ENCODE peak calls at places on chromosomes 1 and 21, in five cellular contexts. E is A549, L is GM23338, A is SK-N-SH, H is GM12878. X is an unnamed sample.

GRCh38 chr1:87916965-87917364 is 588.3 kb downstream of the LMO4 start:
- DNase-seq in E (no peak), L (no peak), A (no peak), H (no peak), X (no peak)

GRCh38 chr1:1955651-1956094 is 36.6 kb upstream of the TMEM52 start:
- DNase-seq in E (no peak), L (no peak), A (no peak), H (no peak), X (no peak)

GRCh38 chr1:95407864-95408291 is 173.9 kb downstream of the RWDD3 start:
- DNase-seq in E (no peak), L (peak), A (no peak), H (no peak), X (no peak)

GRCh38 chr1:44543064-44543815 is 131.0 kb downstream of the TMEM53 start:
- DNase-seq in E (no peak), L (peak), A (peak), H (no peak), X (peak)

GRCh38 chr21:35933466-35933865 is 126.9 kb downstream of the SETD4 start:
- DNase-seq in E (peak), L (peak), A (no peak), H (no peak), X (peak)

GRCh38 chr1:161481624-161482392 is 23.4 kb upstream of the FCGR2A start:
- DNase-seq in E (no peak), L (no peak), A (no peak), H (no peak), X (no peak)

GRCh38 chr1:68375919-68376318 is 73.8 kb downstream of the RPE65 start:
- DNase-seq in E (no peak), L (no peak), A (no peak), H (no peak), X (no peak)

GRCh38 chr1:198656500-198656932 is 17.7 kb downstream of the PTPRC start:
- DNase-seq in E (no peak), L (peak), A (no peak), H (no peak), X (peak)

GRCh38 chr1:8510041-8510823 is 192.3 kb downstream of the SLC45A1 start:
- DNase-seq in E (no peak), L (no peak), A (no peak), H (no peak), X (no peak)

GRCh38 chr1:67746299-67746698 is 61.3 kb downstream of the GADD45A start:
- DNase-seq in E (no peak), L (peak), A (no peak), H (no peak), X (no peak)

GRCh38 chr1:243261389-243261788 is 5.5 kb downstream of the SDCCAG8 start:
- DNase-seq in E (no peak), L (no peak), A (no peak), H (no peak), X (no peak)

GRCh38 chr1:92118826-92119225 is 38.7 kb downstream of the BTBD8 start:
- DNase-seq in E (no peak), L (no peak), A (no peak), H (no peak), X (no peak)

GRCh38 chr1:152190589-152190988 is 31.6 kb upstream of the RPTN start:
- DNase-seq in E (peak), L (no peak), A (no peak), H (no peak), X (no peak)

GRCh38 chr21:37460196-37460595 is 93.6 kb downstream of the DYRK1A start:
- DNase-seq in E (peak), L (peak), A (no peak), H (no peak), X (no peak)

GRCh38 chr1:221756830-221757551 is 15.1 kb upstream of the DUSP10 start:
- DNase-seq in E (no peak), L (no peak), A (no peak), H (peak), X (no peak)
- TF ChIP-seq REST in E (no peak), L (no peak), A (no peak), H (no peak), X (no peak)

GRCh38 chr1:66265268-66265667 is 268.7 kb upstream of the SGIP1 start:
- DNase-seq in E (no peak), L (no peak), A (no peak), H (no peak), X (no peak)

GRCh38 chr1:66265796-66266195 is 268.2 kb upstream of the SGIP1 start:
- DNase-seq in E (peak), L (no peak), A (no peak), H (no peak), X (no peak)

GRCh38 chr1:66261370-66261769 is 272.6 kb upstream of the SGIP1 start:
- DNase-seq in E (no peak), L (no peak), A (no peak), H (no peak), X (no peak)

GRCh38 chr1:66258404-66259105 is 275.4 kb upstream of the SGIP1 start:
- DNase-seq in E (peak), L (peak), A (no peak), H (no peak), X (no peak)

GRCh38 chr1:66262233-66262632 is 271.7 kb upstream of the SGIP1 start:
- DNase-seq in E (peak), L (no peak), A (no peak), H (no peak), X (no peak)
- TF ChIP-seq REST in E (no peak), L (no peak), A (no peak), H (no peak), X (no peak)

GRCh38 chr1:210234254-210234747 is 1.7 kb downstream of the SERTAD4 start:
- DNase-seq in E (no peak), L (peak), A (no peak), H (no peak), X (no peak)

GRCh38 chr1:210232524-210233215 is at the start of gene SERTAD4:
- DNase-seq in E (no peak), L (peak), A (peak), H (no peak), X (no peak)

GRCh38 chr1:210231846-210232523 is 611 bp upstream of the SERTAD4 start:
- DNase-seq in E (no peak), L (no peak), A (peak), H (no peak), X (no peak)

GRCh38 chr1:210233216-210233494 is 559 bp downstream of the SERTAD4 start:
- DNase-seq in E (no peak), L (peak), A (peak), H (no peak), X (no peak)

GRCh38 chr1:210233495-210234253 is 1.1 kb downstream of the SERTAD4 start:
- DNase-seq in E (peak), L (peak), A (peak), H (no peak), X (no peak)
- TF ChIP-seq REST in E (no peak), L (no peak), A (peak), H (no peak), X (no peak)

GRCh38 chr1:15328785-15329480 is 80.8 kb upstream of the EFHD2 start:
- DNase-seq in E (no peak), L (no peak), A (peak), H (no peak), X (peak)
- TF ChIP-seq REST in E (no peak), L (no peak), A (no peak), H (no peak), X (no peak)

DNA sequence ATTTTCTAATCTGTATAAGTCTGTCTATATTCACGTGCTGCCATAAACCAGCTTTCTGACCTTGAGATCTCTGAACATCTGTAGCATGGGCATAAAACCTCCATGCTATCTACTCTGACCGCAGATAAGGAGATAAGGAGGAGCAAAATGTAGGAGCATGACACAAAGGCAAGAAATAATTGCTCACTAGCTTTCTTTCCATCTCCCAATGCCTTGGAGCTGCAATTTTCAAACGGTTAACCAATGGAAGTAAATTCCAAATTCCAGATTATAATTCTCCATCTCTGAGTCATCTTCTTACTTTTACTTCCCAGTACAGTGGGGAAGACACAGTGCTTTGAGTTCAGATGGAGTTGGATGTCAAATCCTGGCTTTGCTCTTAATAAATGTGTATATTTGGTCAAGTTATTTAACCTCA is 41.6 kb downstream of the CD58 start:
- DNase-seq in E (no peak), L (no peak), A (no peak), H (no peak), X (no peak)
- TF ChIP-seq REST in E (no peak), L (no peak), A (no peak), H (no peak), X (no peak)

GRCh38 chr1:206582537-206583460 is 29.5 kb downstream of the EIF2D start:
- DNase-seq in E (no peak), L (no peak), A (no peak), H (no peak), X (no peak)

GRCh38 chr1:206580438-206581113 is 31.7 kb downstream of the EIF2D start:
- DNase-seq in E (no peak), L (no peak), A (no peak), H (no peak), X (no peak)

GRCh38 chr1:206583461-206584264 is 28.6 kb downstream of the EIF2D start:
- DNase-seq in E (peak), L (peak), A (peak), H (no peak), X (peak)

GRCh38 chr1:206579747-206580437 is 32.4 kb downstream of the EIF2D start:
- DNase-seq in E (no peak), L (no peak), A (no peak), H (peak), X (peak)

GRCh38 chr1:206581571-206581981 is 30.7 kb downstream of the EIF2D start:
- DNase-seq in E (no peak), L (no peak), A (no peak), H (no peak), X (peak)
- TF ChIP-seq REST in E (no peak), L (no peak), A (no peak), H (no peak), X (no peak)

DNA sequence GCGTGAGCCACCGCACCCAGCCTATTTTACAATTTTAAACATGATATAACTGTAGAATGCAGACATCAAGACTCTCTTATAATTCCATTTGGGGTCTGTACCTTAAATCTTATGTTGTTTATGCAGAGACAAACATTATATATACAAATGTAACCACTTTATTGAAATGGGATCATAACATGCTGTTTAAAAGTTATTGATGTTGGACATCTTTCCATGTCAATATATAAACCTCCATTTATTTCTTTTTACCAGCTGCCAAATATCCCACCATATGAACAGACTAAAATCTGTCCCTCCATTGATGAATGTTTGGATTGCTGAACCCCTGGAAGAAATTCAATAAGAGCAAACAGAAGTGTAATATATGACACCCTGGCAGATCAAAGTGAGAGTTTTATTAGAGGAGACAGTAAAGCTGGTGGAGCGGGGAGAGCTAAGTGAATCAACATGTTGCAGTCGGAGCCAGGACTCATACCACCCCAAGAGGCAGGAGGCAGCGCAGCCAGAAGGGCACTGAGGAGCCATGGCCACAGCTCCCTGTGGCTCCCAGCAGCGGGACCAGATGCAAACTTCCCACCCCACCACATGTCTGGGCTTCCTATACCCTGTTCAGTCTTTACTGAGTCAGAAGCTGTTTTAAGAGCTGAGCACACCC is 4.7 kb upstream of the PCSK9 start:
- DNase-seq in E (no peak), L (no peak), A (no peak), H (no peak), X (no peak)
- TF ChIP-seq REST in E (no peak), L (no peak), A (no peak), H (no peak), X (no peak)

GRCh38 chr1:201069636-201070035 is 42.6 kb downstream of the CACNA1S start:
- DNase-seq in E (no peak), L (no peak), A (no peak), H (no peak), X (no peak)
- TF ChIP-seq REST in E (no peak), L (no peak), A (no peak), H (no peak), X (no peak)

X was measured in HL-60.